ENCODE peak calls at places on chromosomes 2 and 18, in ten cellular contexts. U is breast epithelium, Y is heart left ventricle, N is heart right ventricle, P is H1, Q is thoracic aorta, W is mesenchymal stem cell, M is stomach, C is BE2C, I is neural progenitor cell. B is an unnamed sample.

GRCh38 chr2:126707191-126707590 is 51.2 kb downstream of the GYPC start:
- DNase-seq in I (no peak), Y (no peak), P (peak; percentile 6), Q (no peak), M (no peak), U (no peak), N (no peak), W (no peak), C (no peak), B (no peak)

GRCh38 chr18:49521251-49521650 is 34.2 kb upstream of the C18orf32 start:
- DNase-seq in N (no peak), W (no peak), U (no peak), M (no peak), Y (no peak), Q (no peak), C (no peak), I (peak; percentile 76), P (no peak), B (peak; percentile 11)

GRCh38 chr2:219441451-219442205 is 7.0 kb downstream of the SPEG start:
- DNase-seq in W (peak; percentile 58), N (no peak), I (peak; percentile 77), Y (peak; percentile 76), C (peak; percentile 82), M (peak; percentile 53), Q (no peak), P (peak; percentile 68), U (peak; percentile 42), B (peak; percentile 87)

GRCh38 chr2:111642576-111643327 is 241.2 kb downstream of the ANAPC1 start:
- DNase-seq in P (no peak), M (no peak), C (no peak), U (no peak), Q (no peak), N (no peak), W (no peak), Y (no peak), I (no peak), B (no peak)

GRCh38 chr2:159650574-159650973 is 34.2 kb upstream of the BAZ2B start:
- DNase-seq in M (no peak), C (no peak), P (no peak), W (no peak), Q (no peak), N (no peak), I (no peak), Y (no peak), U (no peak), B (no peak)

GRCh38 chr2:62208758-62209114 is 12.8 kb downstream of the B3GNT2 start:
- DNase-seq in Y (no peak), M (no peak), Q (no peak), C (no peak), U (no peak), P (no peak), N (no peak), W (no peak), I (no peak), B (no peak)

GRCh38 chr2:133942363-133942762 is 311.5 kb upstream of the MGAT5 start:
- DNase-seq in N (no peak), M (no peak), I (peak; percentile 17), Y (no peak), C (no peak), U (no peak), P (no peak), Q (no peak), W (no peak), B (no peak)

GRCh38 chr2:215699018-215699417 is 263.1 kb upstream of the FN1 start:
- DNase-seq in N (no peak), Y (no peak), W (no peak), C (no peak), P (no peak), M (no peak), I (no peak), U (no peak), Q (no peak), B (no peak)

GRCh38 chr18:58761970-58762780 is 90.9 kb downstream of the MALT1 start:
- DNase-seq in N (no peak), W (no peak), U (no peak), Y (no peak), I (no peak), Q (no peak), M (no peak), C (no peak), P (peak; percentile 46), B (no peak)

GRCh38 chr2:60091884-60092283 is 461.6 kb downstream of the BCL11A start:
- DNase-seq in P (no peak), Y (no peak), C (no peak), M (no peak), N (no peak), W (no peak), I (no peak), Q (no peak), U (no peak), B (no peak)

GRCh38 chr2:165067958-165068612 is 112.8 kb upstream of the SLC38A11 start:
- DNase-seq in U (no peak), W (peak; percentile 87), I (peak; percentile 96), Q (no peak), Y (peak; percentile 50), C (peak; percentile 81), M (no peak), P (peak; percentile 67), N (peak; percentile 42), B (peak; percentile 67)

GRCh38 chr2:154533300-154533940 is 165.1 kb upstream of the KCNJ3 start:
- DNase-seq in I (peak; percentile 27), N (no peak), P (no peak), U (no peak), C (no peak), Y (no peak), W (no peak), M (no peak), Q (no peak), B (no peak)

DNA sequence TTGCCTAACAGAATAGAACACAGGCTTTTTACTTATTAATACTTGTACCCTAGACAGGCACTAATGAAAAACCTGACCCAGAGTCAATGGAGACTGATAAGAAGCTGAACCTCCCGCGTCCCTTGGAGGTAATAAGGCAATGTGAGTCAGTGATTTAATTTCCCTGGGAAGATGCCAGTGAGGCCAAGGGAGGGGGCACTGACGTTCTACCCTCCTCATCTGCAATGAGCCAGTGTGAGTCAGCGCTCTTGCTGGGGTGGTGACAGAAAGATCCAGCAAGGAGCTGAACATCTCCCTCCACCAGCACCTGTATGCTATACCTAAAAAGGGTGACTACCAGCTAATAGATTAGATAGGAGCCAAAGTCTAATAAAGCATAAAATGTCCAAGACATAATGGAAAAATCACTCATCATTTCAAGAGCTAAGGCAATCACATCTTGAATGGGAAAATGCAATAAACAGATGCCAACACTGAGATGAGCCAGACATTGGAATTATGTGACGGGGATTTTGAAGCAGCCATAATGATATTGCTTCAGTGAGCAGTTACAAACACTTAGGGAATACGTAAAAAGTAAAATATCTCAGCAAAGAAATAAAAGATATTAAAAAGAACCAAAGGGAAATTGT is 116.9 kb downstream of the TPGS2 start:
- DNase-seq in Y (peak; percentile 87), M (no peak), P (no peak), W (peak; percentile 10), I (no peak), N (peak; percentile 19), C (peak; percentile 60), U (no peak), Q (peak; percentile 21), B (peak; percentile 92)
- H3K4me1 ChIP-seq in Y (peaks cover 12% of the 10 kb centered on the region), M (no peaks in the 10 kb centered on the region), P (no peaks in the 10 kb centered on the region), W (peaks cover 9% of the 10 kb centered on the region), I (peaks cover 5% of the 10 kb centered on the region), N (peaks cover 18% of the 10 kb centered on the region), C (no peaks in the 10 kb centered on the region), U (no peaks in the 10 kb centered on the region), Q (peaks cover 6% of the 10 kb centered on the region), B (peaks cover 16% of the 10 kb centered on the region)

DNA sequence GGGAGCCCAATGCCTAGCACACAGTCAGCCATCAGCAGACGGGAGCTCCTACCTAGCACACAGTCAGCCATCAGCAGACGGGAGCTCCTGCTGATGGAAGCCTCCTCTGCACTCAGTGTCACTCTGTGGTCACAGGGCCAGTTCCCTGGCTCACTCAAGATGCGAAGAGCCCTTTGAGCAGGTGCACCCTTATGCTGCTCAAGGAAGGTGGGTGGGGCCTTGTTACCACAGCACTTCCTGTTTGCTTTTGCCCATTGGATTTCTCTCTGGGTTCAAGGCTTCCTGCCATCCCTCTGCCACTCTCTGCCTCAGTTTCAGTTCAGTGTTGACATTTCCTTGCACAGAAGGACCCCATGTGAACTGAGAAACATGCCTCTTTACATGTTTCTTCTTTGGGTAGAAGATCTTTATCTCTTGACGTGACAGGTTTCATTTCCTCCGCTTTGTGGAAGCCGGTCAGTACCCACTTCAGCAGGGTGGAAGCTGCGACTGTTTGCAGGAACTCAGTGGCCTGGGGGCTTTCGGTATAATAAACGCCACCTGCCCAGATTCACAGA is 11.6 kb downstream of the TRIB2 start:
- DNase-seq in W (no peak), N (no peak), I (no peak), M (no peak), P (no peak), Y (no peak), Q (no peak), U (no peak), C (no peak), B (no peak)
- H3K4me1 ChIP-seq in W (peaks cover 17% of the 10 kb centered on the region), N (peaks cover 94% of the 10 kb centered on the region), I (peaks cover 6% of the 10 kb centered on the region), M (peaks cover 57% of the 10 kb centered on the region), P (peaks cover 4% of the 10 kb centered on the region), Y (peaks cover 76% of the 10 kb centered on the region), Q (peaks cover 66% of the 10 kb centered on the region), U (no peaks in the 10 kb centered on the region), C (peaks cover 2% of the 10 kb centered on the region), B (no peaks in the 10 kb centered on the region)

GRCh38 chr2:143226714-143227541 is 97.7 kb downstream of the ARHGAP15 start:
- DNase-seq in W (no peak), C (no peak), N (no peak), Y (no peak), M (no peak), P (no peak), I (no peak), Q (no peak), U (no peak), B (no peak)
- H3K4me1 ChIP-seq in W (no peaks in the 10 kb centered on the region), C (no peaks in the 10 kb centered on the region), N (no peaks in the 10 kb centered on the region), Y (no peaks in the 10 kb centered on the region), M (no peaks in the 10 kb centered on the region), P (peaks cover 6% of the 10 kb centered on the region), I (peaks cover 35% of the 10 kb centered on the region), Q (no peaks in the 10 kb centered on the region), U (no peaks in the 10 kb centered on the region), B (no peaks in the 10 kb centered on the region)

GRCh38 chr2:223050900-223051299 is 1.1 kb upstream of the KCNE4 start:
- DNase-seq in I (no peak), C (no peak), N (no peak), Y (no peak), Q (no peak), W (peak; percentile 67), P (no peak), M (no peak), U (no peak), B (peak; percentile 54)

GRCh38 chr2:223051580-223052375 is at the start of gene KCNE4:
- DNase-seq in Q (no peak), U (no peak), C (no peak), Y (no peak), P (no peak), M (peak; percentile 56), W (peak; percentile 90), I (peak; percentile 17), N (peak; percentile 36), B (peak; percentile 75)

GRCh38 chr2:223048519-223048918 is 3.5 kb upstream of the KCNE4 start:
- DNase-seq in M (no peak), N (no peak), C (no peak), I (no peak), P (no peak), W (no peak), Q (no peak), Y (no peak), U (no peak), B (no peak)

GRCh38 chr2:223049356-223049755 is 2.6 kb upstream of the KCNE4 start:
- DNase-seq in P (no peak), U (no peak), M (no peak), N (no peak), C (no peak), I (no peak), Y (no peak), W (no peak), Q (no peak), B (no peak)

GRCh38 chr2:223050188-223050587 is 1.8 kb upstream of the KCNE4 start:
- DNase-seq in I (no peak), Y (no peak), W (no peak), P (no peak), N (no peak), Q (no peak), U (no peak), C (no peak), M (no peak), B (no peak)
- H3K4me1 ChIP-seq in I (peaks cover 10% of the 10 kb centered on the region), Y (no peaks in the 10 kb centered on the region), W (peaks cover 7% of the 10 kb centered on the region), P (peaks cover 7% of the 10 kb centered on the region), N (no peaks in the 10 kb centered on the region), Q (peaks cover 40% of the 10 kb centered on the region), U (no peaks in the 10 kb centered on the region), C (peaks cover 8% of the 10 kb centered on the region), M (peaks cover 36% of the 10 kb centered on the region), B (peaks cover 54% of the 10 kb centered on the region)